ENCODE peak calls at places on chromosome 10, in seven cellular contexts. B is cardiac fibroblast, X is A549, Y is GM23338, P is fibroblast of mammary gland, U is stomach, I is mammary epithelial cell. O is an unnamed sample.

GRCh38 chr10:119087271-119087897 is 6.8 kb upstream of the EIF3A start:
- DNase-seq in B (no peak), X (no peak), Y (no peak), P (no peak), U (peak), I (peak), O (no peak)

GRCh38 chr10:32795598-32796183 is 162.3 kb downstream of the ITGB1 start:
- DNase-seq in B (peak), X (peak), Y (peak), P (peak), U (no peak), I (peak), O (peak)

GRCh38 chr10:103181244-103181643 is 11.8 kb downstream of the NT5C2 start:
- DNase-seq in B (no peak), X (no peak), Y (no peak), P (no peak), U (no peak), I (no peak), O (no peak)

GRCh38 chr10:51001587-51001986 is 72.7 kb upstream of the PRKG1 start:
- DNase-seq in B (peak), X (no peak), Y (peak), P (peak), U (no peak), I (no peak), O (peak)

GRCh38 chr10:126849646-126850045 is 55.6 kb upstream of the DOCK1 start:
- DNase-seq in B (no peak), X (no peak), Y (no peak), P (no peak), U (no peak), I (no peak), O (no peak)

GRCh38 chr10:126212653-126213052 is 175.6 kb downstream of the ADAM12 start:
- DNase-seq in B (no peak), X (no peak), Y (no peak), P (no peak), U (no peak), I (no peak), O (peak)

GRCh38 chr10:128210215-128211063 is 84.2 kb upstream of the MKI67 start:
- DNase-seq in B (peak), X (peak), Y (peak), P (peak), U (peak), I (peak), O (peak)

GRCh38 chr10:71323407-71323806 is 4.3 kb downstream of the SLC29A3 start:
- DNase-seq in B (peak), X (peak), Y (peak), P (peak), U (no peak), I (no peak), O (peak)

GRCh38 chr10:69938541-69938991 is 114.1 kb upstream of the MACROH2A2 start:
- DNase-seq in B (no peak), X (no peak), Y (no peak), P (no peak), U (no peak), I (no peak), O (no peak)

GRCh38 chr10:11225935-11226334 is 208.3 kb downstream of the CELF2 start:
- DNase-seq in B (no peak), X (no peak), Y (no peak), P (peak), U (no peak), I (no peak), O (no peak)

GRCh38 chr10:91424016-91424415 is 13.9 kb downstream of the HECTD2 start:
- DNase-seq in B (peak), X (no peak), Y (no peak), P (peak), U (no peak), I (peak), O (no peak)

GRCh38 chr10:34760606-34761005 is 54.5 kb downstream of the PARD3 start:
- DNase-seq in B (peak), X (no peak), Y (no peak), P (peak), U (no peak), I (peak), O (no peak)

GRCh38 chr10:5045095-5045494 is 41.4 kb upstream of the AKR1C2 start:
- DNase-seq in B (no peak), X (no peak), Y (no peak), P (no peak), U (no peak), I (no peak), O (no peak)

GRCh38 chr10:113424304-113424721 is 128.5 kb upstream of the HABP2 start:
- DNase-seq in B (no peak), X (no peak), Y (no peak), P (peak), U (no peak), I (no peak), O (no peak)

GRCh38 chr10:131644864-131645658 is 255.7 kb upstream of the PPP2R2D start:
- DNase-seq in B (no peak), X (no peak), Y (no peak), P (no peak), U (no peak), I (no peak), O (no peak)

GRCh38 chr10:71769279-71769823 is 4.0 kb downstream of the VSIR start:
- DNase-seq in B (peak), X (no peak), Y (peak), P (peak), U (no peak), I (no peak), O (no peak)

GRCh38 chr10:4234661-4235060 is 449.7 kb upstream of the KLF6 start:
- DNase-seq in B (peak), X (peak), Y (no peak), P (no peak), U (no peak), I (no peak), O (no peak)

GRCh38 chr10:7477538-7478334 is 66.9 kb upstream of the SFMBT2 start:
- DNase-seq in B (no peak), X (no peak), Y (no peak), P (no peak), U (no peak), I (no peak), O (no peak)

GRCh38 chr10:101120884-101121660 is 10.0 kb upstream of the TLX1 start:
- DNase-seq in B (peak), X (no peak), Y (no peak), P (no peak), U (peak), I (no peak), O (no peak)

GRCh38 chr10:106626371-106626770 is 538.1 kb downstream of the SORCS1 start:
- DNase-seq in B (no peak), X (no peak), Y (no peak), P (no peak), U (no peak), I (peak), O (no peak)

GRCh38 chr10:29204119-29204518 is 84.8 kb upstream of the LYZL1 start:
- DNase-seq in B (no peak), X (no peak), Y (peak), P (no peak), U (no peak), I (no peak), O (no peak)

GRCh38 chr10:61779950-61780659 is 117.4 kb downstream of the CABCOCO1 start:
- DNase-seq in B (peak), X (peak), Y (no peak), P (peak), U (no peak), I (peak), O (peak)

GRCh38 chr10:15461353-15462108 is 90.4 kb upstream of the FAM171A1 start:
- DNase-seq in B (peak), X (peak), Y (no peak), P (peak), U (no peak), I (peak), O (peak)

GRCh38 chr10:69684020-69684980 is 54.3 kb downstream of the FAM241B start:
- DNase-seq in B (peak), X (no peak), Y (no peak), P (peak), U (peak), I (peak), O (peak)

GRCh38 chr10:123284022-123284421 is 129.8 kb downstream of the BUB3 start:
- DNase-seq in B (no peak), X (peak), Y (peak), P (no peak), U (no peak), I (peak), O (no peak)

GRCh38 chr10:133336131-133337078 is at the start of gene CALY:
- DNase-seq in B (no peak), X (peak), Y (peak), P (no peak), U (peak), I (no peak), O (no peak)

GRCh38 chr10:49609283-49610014 is 661 bp upstream of the SLC18A3 start:
- DNase-seq in B (no peak), X (no peak), Y (peak), P (no peak), U (no peak), I (no peak), O (no peak)

GRCh38 chr10:114507449-114507848 is 103.1 kb upstream of the AFAP1L2 start:
- DNase-seq in B (no peak), X (peak), Y (no peak), P (no peak), U (peak), I (peak), O (no peak)

GRCh38 chr10:2488606-2489005 is 578.7 kb upstream of the PFKP start:
- DNase-seq in B (no peak), X (no peak), Y (no peak), P (no peak), U (no peak), I (no peak), O (no peak)

GRCh38 chr10:22683995-22684305 is 30.4 kb downstream of the PIP4K2A start:
- DNase-seq in B (no peak), X (no peak), Y (no peak), P (no peak), U (no peak), I (no peak), O (no peak)

DNA sequence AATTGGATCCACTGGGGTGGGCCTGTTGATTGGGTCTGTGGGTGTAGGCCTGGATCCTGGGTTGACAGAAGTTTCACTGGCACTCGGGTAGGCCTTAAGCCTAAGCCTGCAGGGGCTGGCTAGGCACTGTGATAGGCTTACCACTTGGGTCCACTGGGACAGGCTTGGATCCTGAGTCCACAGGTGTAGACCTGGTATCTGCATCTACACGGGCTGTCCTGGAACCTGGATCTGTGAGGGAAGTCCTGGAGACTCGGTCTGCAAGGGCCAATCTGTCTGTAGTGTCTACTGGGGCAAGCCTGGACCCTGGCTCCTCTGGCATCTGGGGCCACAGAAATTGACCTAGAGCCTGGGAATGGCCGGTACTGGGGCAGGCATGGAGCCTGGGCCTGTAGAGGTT is 219.0 kb upstream of the NRG3 start:
- DNase-seq in B (no peak), X (no peak), Y (no peak), P (no peak), U (no peak), I (no peak), O (no peak)
- TF ChIP-seq CTCF in B (no peak), X (no peak), Y (no peak), P (no peak), U (no peak), I (no peak), O (no peak)

GRCh38 chr10:97333351-97333600 is 1.3 kb downstream of the FRAT2 start:
- DNase-seq in B (peak), X (peak), Y (peak), P (peak), U (no peak), I (no peak), O (peak)
- TF ChIP-seq CTCF in B (no peak), X (no peak), Y (peak), P (peak), U (no peak), I (no peak), O (no peak)

GRCh38 chr10:130161331-130161730 is 25.1 kb downstream of the GLRX3 start:
- DNase-seq in B (no peak), X (no peak), Y (no peak), P (no peak), U (no peak), I (no peak), O (no peak)

GRCh38 chr10:130159395-130159794 is 23.2 kb downstream of the GLRX3 start:
- DNase-seq in B (no peak), X (no peak), Y (no peak), P (no peak), U (no peak), I (no peak), O (no peak)

DNA sequence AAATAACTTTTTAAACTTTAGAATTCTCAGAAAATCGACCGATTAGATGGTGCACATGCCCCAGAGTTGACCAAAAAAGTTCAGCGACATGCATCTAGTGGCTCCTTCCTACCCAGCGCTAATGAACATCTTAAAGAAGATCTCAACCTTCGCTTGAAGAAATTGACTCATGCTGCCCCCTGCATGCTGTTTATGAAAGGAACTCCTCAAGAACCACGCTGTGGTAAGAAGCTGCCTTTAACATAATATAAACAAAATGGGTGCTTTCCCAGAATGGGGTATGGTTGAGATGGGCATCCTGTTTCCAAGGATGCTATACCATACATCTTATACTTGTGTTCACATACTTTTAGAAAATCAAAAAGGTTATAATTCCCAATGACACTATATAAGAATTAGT is 24.6 kb downstream of the GLRX3 start:
- DNase-seq in B (no peak), X (peak), Y (peak), P (peak), U (no peak), I (no peak), O (no peak)
- TF ChIP-seq CTCF in B (no peak), X (peak), Y (peak), P (peak), U (no peak), I (no peak), O (no peak)

GRCh38 chr10:43396928-43397624 is 11.9 kb downstream of the HNRNPF start:
- DNase-seq in B (peak), X (peak), Y (peak), P (peak), U (peak), I (peak), O (peak)

GRCh38 chr10:43402176-43402575 is 6.8 kb downstream of the HNRNPF start:
- DNase-seq in B (no peak), X (no peak), Y (no peak), P (no peak), U (no peak), I (no peak), O (no peak)

GRCh38 chr10:43398939-43399871 is 9.8 kb downstream of the HNRNPF start:
- DNase-seq in B (peak), X (no peak), Y (no peak), P (peak), U (no peak), I (no peak), O (peak)

GRCh38 chr10:43401627-43402026 is 7.4 kb downstream of the HNRNPF start:
- DNase-seq in B (no peak), X (no peak), Y (peak), P (no peak), U (no peak), I (no peak), O (no peak)

GRCh38 chr10:43399911-43400310 is 9.1 kb downstream of the HNRNPF start:
- DNase-seq in B (no peak), X (no peak), Y (no peak), P (no peak), U (no peak), I (no peak), O (no peak)
- TF ChIP-seq CTCF in B (no peak), X (no peak), Y (no peak), P (no peak), U (no peak), I (no peak), O (no peak)

GRCh38 chr10:12250181-12250580 is 54.2 kb downstream of the CDC123 start:
- DNase-seq in B (no peak), X (no peak), Y (no peak), P (no peak), U (no peak), I (no peak), O (no peak)

GRCh38 chr10:12251581-12251980 is 55.6 kb downstream of the CDC123 start:
- DNase-seq in B (no peak), X (no peak), Y (no peak), P (no peak), U (no peak), I (no peak), O (no peak)

GRCh38 chr10:12255048-12255447 is 59.1 kb downstream of the CDC123 start:
- DNase-seq in B (no peak), X (no peak), Y (no peak), P (no peak), U (no peak), I (no peak), O (no peak)

GRCh38 chr10:12252882-12253546 is 57.0 kb downstream of the CDC123 start:
- DNase-seq in B (peak), X (peak), Y (peak), P (peak), U (no peak), I (no peak), O (no peak)
- TF ChIP-seq CTCF in B (peak), X (peak), Y (peak), P (peak), U (no peak), I (peak), O (peak)

GRCh38 chr10:77685494-77685893 is 47.9 kb upstream of the KCNMA1 start:
- DNase-seq in B (no peak), X (no peak), Y (no peak), P (no peak), U (no peak), I (no peak), O (no peak)
- TF ChIP-seq CTCF in B (no peak), X (no peak), Y (no peak), P (no peak), U (no peak), I (no peak), O (no peak)

DNA sequence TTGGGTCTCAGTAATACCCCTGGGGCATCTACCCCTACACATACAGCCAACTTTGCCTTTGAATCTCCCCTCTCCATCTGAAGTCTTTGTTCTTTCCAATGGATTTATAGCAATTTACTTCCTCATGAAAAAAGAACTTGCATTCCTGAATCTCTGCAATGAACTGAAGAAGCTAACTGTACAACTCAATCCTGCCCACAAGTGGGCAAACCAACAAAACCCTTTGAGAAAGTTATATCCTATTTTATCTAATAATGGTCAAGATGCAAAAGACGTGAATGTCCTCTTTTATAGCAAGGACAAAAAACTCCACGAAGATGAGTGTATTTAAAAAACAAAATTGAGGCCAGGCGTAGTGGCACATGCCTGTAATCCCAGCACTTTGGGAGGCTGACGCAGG is 991.3 kb downstream of the LRMDA start:
- DNase-seq in B (no peak), X (no peak), Y (no peak), P (no peak), U (no peak), I (no peak), O (peak)
- TF ChIP-seq CTCF in B (no peak), X (no peak), Y (no peak), P (no peak), U (no peak), I (no peak), O (peak)